ENCODE peak calls at places on chromosomes 16 and 17, in six cellular contexts. One of them, this sample, is unnamed.

GRCh38 chr17:1724869-1725641 is 551 bp downstream of the WDR81 start:
- DNase-seq in ecto neural progenitor cell: no peak
- DNase-seq in EL: no peak
- DNase-seq in DMS153: no peak
- DNase-seq in fibroblast of lung: peak
- DNase-seq in A549: no peak
- DNase-seq in this sample: peak

GRCh38 chr16:52294660-52295059 is 252.3 kb downstream of the TOX3 start:
- DNase-seq in ecto neural progenitor cell: no peak
- DNase-seq in A549: no peak
- DNase-seq in fibroblast of lung: no peak
- DNase-seq in EL: no peak
- DNase-seq in DMS153: no peak
- DNase-seq in this sample: no peak

GRCh38 chr17:61551255-61551742 is 39.7 kb downstream of the NACA2 start:
- DNase-seq in A549: peak
- DNase-seq in ecto neural progenitor cell: no peak
- DNase-seq in EL: peak
- DNase-seq in DMS153: peak
- DNase-seq in fibroblast of lung: peak
- DNase-seq in this sample: peak

GRCh38 chr16:56897026-56897799 is 32.2 kb downstream of the SLC12A3 start:
- DNase-seq in fibroblast of lung: no peak
- DNase-seq in ecto neural progenitor cell: no peak
- DNase-seq in DMS153: no peak
- DNase-seq in EL: no peak
- DNase-seq in A549: no peak
- DNase-seq in this sample: no peak

GRCh38 chr17:75764417-75764710 is 628 bp downstream of the GALK1 start:
- DNase-seq in DMS153: no peak
- DNase-seq in fibroblast of lung: no peak
- DNase-seq in EL: no peak
- DNase-seq in ecto neural progenitor cell: no peak
- DNase-seq in A549: no peak
- DNase-seq in this sample: no peak

GRCh38 chr17:11296994-11297393 is 56.0 kb downstream of the SHISA6 start:
- DNase-seq in ecto neural progenitor cell: no peak
- DNase-seq in A549: peak
- DNase-seq in EL: no peak
- DNase-seq in fibroblast of lung: no peak
- DNase-seq in DMS153: no peak
- DNase-seq in this sample: peak

GRCh38 chr17:28745777-28746473 is 2.1 kb downstream of the TRAF4 start:
- DNase-seq in DMS153: no peak
- DNase-seq in ecto neural progenitor cell: no peak
- DNase-seq in EL: peak
- DNase-seq in A549: peak
- DNase-seq in fibroblast of lung: no peak
- DNase-seq in this sample: no peak

GRCh38 chr16:77722315-77723107 is at the start of gene NUDT7:
- DNase-seq in EL: peak
- DNase-seq in DMS153: peak
- DNase-seq in ecto neural progenitor cell: peak
- DNase-seq in fibroblast of lung: peak
- DNase-seq in A549: peak
- DNase-seq in this sample: peak

GRCh38 chr17:31527606-31528005 is 136.1 kb downstream of the RAB11FIP4 start:
- DNase-seq in fibroblast of lung: peak
- DNase-seq in EL: no peak
- DNase-seq in A549: no peak
- DNase-seq in ecto neural progenitor cell: no peak
- DNase-seq in DMS153: no peak
- DNase-seq in this sample: no peak

GRCh38 chr17:56548661-56549060 is 44.8 kb upstream of the NOG start:
- DNase-seq in EL: no peak
- DNase-seq in ecto neural progenitor cell: no peak
- DNase-seq in DMS153: no peak
- DNase-seq in fibroblast of lung: no peak
- DNase-seq in A549: no peak
- DNase-seq in this sample: no peak

GRCh38 chr16:56257260-56257659 is 66.0 kb downstream of the GNAO1 start:
- DNase-seq in DMS153: peak
- DNase-seq in A549: no peak
- DNase-seq in fibroblast of lung: no peak
- DNase-seq in EL: no peak
- DNase-seq in ecto neural progenitor cell: no peak
- DNase-seq in this sample: no peak

GRCh38 chr16:9849697-9850245 is 332.5 kb downstream of the GRIN2A start:
- DNase-seq in fibroblast of lung: no peak
- DNase-seq in ecto neural progenitor cell: no peak
- DNase-seq in A549: no peak
- DNase-seq in DMS153: no peak
- DNase-seq in EL: no peak
- DNase-seq in this sample: no peak

GRCh38 chr16:17359778-17360177 is 111.0 kb downstream of the XYLT1 start:
- DNase-seq in fibroblast of lung: peak
- DNase-seq in EL: peak
- DNase-seq in ecto neural progenitor cell: no peak
- DNase-seq in DMS153: no peak
- DNase-seq in A549: no peak
- DNase-seq in this sample: no peak

GRCh38 chr16:5466551-5466950 is 369.0 kb upstream of the EEF2KMT start:
- DNase-seq in A549: no peak
- DNase-seq in fibroblast of lung: no peak
- DNase-seq in ecto neural progenitor cell: no peak
- DNase-seq in DMS153: no peak
- DNase-seq in EL: no peak
- DNase-seq in this sample: no peak

GRCh38 chr17:11969565-11969964 is 27.7 kb downstream of the ZNF18 start:
- DNase-seq in fibroblast of lung: no peak
- DNase-seq in ecto neural progenitor cell: no peak
- DNase-seq in EL: no peak
- DNase-seq in A549: no peak
- DNase-seq in DMS153: no peak
- DNase-seq in this sample: no peak

GRCh38 chr17:1343554-1343953 is 56.5 kb downstream of the YWHAE start:
- DNase-seq in EL: no peak
- DNase-seq in A549: no peak
- DNase-seq in ecto neural progenitor cell: no peak
- DNase-seq in fibroblast of lung: no peak
- DNase-seq in DMS153: no peak
- DNase-seq in this sample: no peak

GRCh38 chr16:81544261-81544660 is 99.7 kb downstream of the CMIP start:
- DNase-seq in A549: no peak
- DNase-seq in ecto neural progenitor cell: no peak
- DNase-seq in EL: no peak
- DNase-seq in fibroblast of lung: no peak
- DNase-seq in DMS153: no peak
- DNase-seq in this sample: no peak

GRCh38 chr17:48544356-48545021 is 420 bp downstream of the HOXB2 start:
- DNase-seq in DMS153: no peak
- DNase-seq in EL: peak
- DNase-seq in ecto neural progenitor cell: peak
- DNase-seq in fibroblast of lung: peak
- DNase-seq in A549: no peak
- DNase-seq in this sample: no peak

GRCh38 chr16:2586241-2586640 is 48.4 kb downstream of the PDPK1 start:
- DNase-seq in EL: no peak
- DNase-seq in ecto neural progenitor cell: no peak
- DNase-seq in A549: no peak
- DNase-seq in DMS153: no peak
- DNase-seq in fibroblast of lung: no peak
- DNase-seq in this sample: peak

GRCh38 chr17:30086896-30087295 is 29.7 kb upstream of the NSRP1 start:
- DNase-seq in fibroblast of lung: no peak
- DNase-seq in DMS153: no peak
- DNase-seq in ecto neural progenitor cell: no peak
- DNase-seq in A549: no peak
- DNase-seq in EL: no peak
- DNase-seq in this sample: no peak

GRCh38 chr16:16073884-16074781 is 124.7 kb downstream of the ABCC1 start:
- DNase-seq in DMS153: no peak
- DNase-seq in A549: peak
- DNase-seq in fibroblast of lung: peak
- DNase-seq in ecto neural progenitor cell: peak
- DNase-seq in EL: peak
- DNase-seq in this sample: peak

GRCh38 chr17:69018687-69019086 is 42.0 kb downstream of the ABCA9 start:
- DNase-seq in A549: no peak
- DNase-seq in EL: no peak
- DNase-seq in fibroblast of lung: no peak
- DNase-seq in DMS153: no peak
- DNase-seq in ecto neural progenitor cell: no peak
- DNase-seq in this sample: no peak

GRCh38 chr16:3094289-3095027 is 4.6 kb downstream of the ZSCAN10 start:
- DNase-seq in DMS153: no peak
- DNase-seq in EL: peak
- DNase-seq in ecto neural progenitor cell: no peak
- DNase-seq in fibroblast of lung: no peak
- DNase-seq in A549: peak
- DNase-seq in this sample: peak

GRCh38 chr17:16464641-16465312 is 27.2 kb downstream of the LRRC75A start:
- DNase-seq in A549: no peak
- DNase-seq in EL: no peak
- DNase-seq in DMS153: no peak
- DNase-seq in fibroblast of lung: no peak
- DNase-seq in ecto neural progenitor cell: no peak
- DNase-seq in this sample: no peak